ENCODE peak calls at places on chromosomes 4 and X, in four cellular contexts. One of them, this sample, is unnamed.

GRCh38 chrX:30735839-30736238 is 82.6 kb downstream of the GK start:
- DNase-seq in HCT116: peak; percentile 39
- DNase-seq in K562: peak; percentile 44
- DNase-seq in HepG2: peak; percentile 53
- DNase-seq in this sample: peak; percentile 43

GRCh38 chrX:134006484-134007161 is 21.2 kb upstream of the GPC3 start:
- DNase-seq in HCT116: no peak
- DNase-seq in K562: no peak
- DNase-seq in HepG2: peak; percentile 89
- DNase-seq in this sample: no peak

GRCh38 chrX:17559728-17560379 is 177.4 kb upstream of the SCML1 start:
- DNase-seq in HCT116: peak; percentile 42
- DNase-seq in K562: no peak
- DNase-seq in HepG2: no peak
- DNase-seq in this sample: no peak

GRCh38 chr4:23333946-23334878 is 555.6 kb downstream of the PPARGC1A start:
- DNase-seq in HCT116: no peak
- DNase-seq in K562: peak; percentile 16
- DNase-seq in HepG2: no peak
- DNase-seq in this sample: no peak

GRCh38 chrX:139881572-139881971 is 51.3 kb downstream of the ATP11C start:
- DNase-seq in HCT116: no peak
- DNase-seq in K562: no peak
- DNase-seq in HepG2: no peak
- DNase-seq in this sample: no peak

GRCh38 chr4:84931961-84932360 is 34.5 kb downstream of the WDFY3 start:
- DNase-seq in HCT116: no peak
- DNase-seq in K562: no peak
- DNase-seq in HepG2: no peak
- DNase-seq in this sample: no peak

GRCh38 chrX:39714471-39714870 is 383.3 kb downstream of the BCOR start:
- DNase-seq in HCT116: no peak
- DNase-seq in K562: no peak
- DNase-seq in HepG2: no peak
- DNase-seq in this sample: no peak

GRCh38 chr4:174757736-174758135 is 71.3 kb downstream of the GLRA3 start:
- DNase-seq in HCT116: no peak
- DNase-seq in K562: no peak
- DNase-seq in HepG2: no peak
- DNase-seq in this sample: no peak

GRCh38 chrX:136906921-136907510 is 26.5 kb upstream of the RBMX start:
- DNase-seq in HCT116: no peak
- DNase-seq in K562: no peak
- DNase-seq in HepG2: no peak
- DNase-seq in this sample: no peak

GRCh38 chrX:40132751-40133150 is 35.0 kb upstream of the BCOR start:
- DNase-seq in HCT116: peak; percentile 48
- DNase-seq in K562: peak; percentile 76
- DNase-seq in HepG2: no peak
- DNase-seq in this sample: no peak

GRCh38 chrX:21932277-21932996 is 8.1 kb upstream of the SMS start:
- DNase-seq in HCT116: no peak
- DNase-seq in K562: no peak
- DNase-seq in HepG2: peak; percentile 21
- DNase-seq in this sample: peak; percentile 64

GRCh38 chr4:53183754-53184153 is 182.1 kb downstream of the SCFD2 start:
- DNase-seq in HCT116: no peak
- DNase-seq in K562: no peak
- DNase-seq in HepG2: no peak
- DNase-seq in this sample: no peak

GRCh38 chrX:115339441-115340025 is 50.0 kb downstream of the LUZP4 start:
- DNase-seq in HCT116: no peak
- DNase-seq in K562: no peak
- DNase-seq in HepG2: no peak
- DNase-seq in this sample: no peak

GRCh38 chr4:8761824-8762205 is 109.8 kb downstream of the HMX1 start:
- DNase-seq in HCT116: no peak
- DNase-seq in K562: no peak
- DNase-seq in HepG2: no peak
- DNase-seq in this sample: no peak

GRCh38 chrX:53133400-53133799 is 39.5 kb downstream of the KANTR start:
- DNase-seq in HCT116: no peak
- DNase-seq in K562: no peak
- DNase-seq in HepG2: no peak
- DNase-seq in this sample: no peak
- TF ChIP-seq TCF7L2 in HCT116: no peak
- TF ChIP-seq TCF7L2 in K562: no peak
- TF ChIP-seq TCF7L2 in HepG2: no peak
- TF ChIP-seq TCF7L2 in this sample: no peak

DNA sequence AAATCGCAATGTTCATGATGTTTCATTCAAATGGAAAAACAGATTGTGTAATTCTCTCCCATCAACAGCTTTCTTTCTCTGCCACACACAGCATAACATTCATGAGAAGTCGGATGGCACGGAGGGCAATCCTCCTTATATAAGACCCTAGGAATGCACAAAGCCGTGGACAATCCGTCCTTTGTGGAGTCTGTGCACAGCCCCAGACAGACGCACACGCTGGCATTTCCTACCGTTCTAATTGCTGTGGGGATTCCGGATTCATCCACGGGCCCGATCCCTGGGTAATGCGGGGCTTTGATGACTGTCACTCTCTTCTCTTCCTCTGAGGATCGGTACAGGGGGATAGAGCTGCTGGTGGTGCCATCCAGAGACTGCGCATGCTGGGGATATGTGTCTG is 121.9 kb upstream of the PDLIM3 start:
- DNase-seq in HCT116: no peak
- DNase-seq in K562: no peak
- DNase-seq in HepG2: no peak
- DNase-seq in this sample: no peak
- H3K4me3 ChIP-seq in HCT116: no peak overlapping the region
- H3K4me3 ChIP-seq in K562: no peak overlapping the region
- H3K4me3 ChIP-seq in HepG2: no peak overlapping the region
- H3K4me3 ChIP-seq in this sample: no peak overlapping the region

GRCh38 chr4:478373-478772 is 20.6 kb downstream of the ZNF721 start:
- DNase-seq in HCT116: no peak
- DNase-seq in K562: no peak
- DNase-seq in HepG2: no peak
- DNase-seq in this sample: no peak
- TF ChIP-seq TCF7L2 in HCT116: no peak
- TF ChIP-seq TCF7L2 in K562: no peak
- TF ChIP-seq TCF7L2 in HepG2: no peak
- TF ChIP-seq TCF7L2 in this sample: no peak

GRCh38 chrX:49247916-49248811 is 12.9 kb downstream of the CCDC22 start:
- DNase-seq in HCT116: no peak
- DNase-seq in K562: no peak
- DNase-seq in HepG2: no peak
- DNase-seq in this sample: no peak

GRCh38 chrX:49247346-49247745 is 12.1 kb downstream of the CCDC22 start:
- DNase-seq in HCT116: no peak
- DNase-seq in K562: no peak
- DNase-seq in HepG2: no peak
- DNase-seq in this sample: no peak

GRCh38 chrX:49249071-49249470 is 13.8 kb downstream of the CCDC22 start:
- DNase-seq in HCT116: no peak
- DNase-seq in K562: no peak
- DNase-seq in HepG2: no peak
- DNase-seq in this sample: no peak

GRCh38 chrX:49244207-49244606 is 8.9 kb downstream of the CCDC22 start:
- DNase-seq in HCT116: no peak
- DNase-seq in K562: peak; percentile 79
- DNase-seq in HepG2: no peak
- DNase-seq in this sample: no peak

GRCh38 chrX:49246541-49246940 is 11.3 kb downstream of the CCDC22 start:
- DNase-seq in HCT116: no peak
- DNase-seq in K562: no peak
- DNase-seq in HepG2: no peak
- DNase-seq in this sample: no peak
- H3K4me3 ChIP-seq in HCT116: no peak overlapping the region
- H3K4me3 ChIP-seq in K562: no peak overlapping the region
- H3K4me3 ChIP-seq in HepG2: no peak overlapping the region
- H3K4me3 ChIP-seq in this sample: no peak overlapping the region

DNA sequence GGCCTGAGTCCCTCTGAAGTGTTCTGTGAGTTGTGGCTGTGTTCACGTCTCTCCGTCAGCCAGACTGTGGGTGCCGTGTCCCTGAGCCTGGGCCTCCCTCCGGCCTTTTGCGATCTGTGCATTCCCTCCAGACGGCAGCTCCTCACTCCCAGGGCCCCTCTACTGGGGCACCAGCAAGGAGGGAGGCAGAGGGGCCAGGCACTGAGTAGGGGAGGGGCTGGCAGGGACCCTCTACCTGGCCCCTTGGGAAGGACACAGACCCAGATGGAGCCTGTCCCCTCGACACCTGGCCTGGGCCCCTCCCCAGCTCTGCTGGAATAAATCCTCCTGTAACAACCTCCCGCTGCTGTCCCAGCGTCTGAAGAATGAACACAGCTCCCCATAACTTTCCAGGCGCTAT is 110.0 kb upstream of the NKX1-1 start:
- DNase-seq in HCT116: no peak
- DNase-seq in K562: no peak
- DNase-seq in HepG2: no peak
- DNase-seq in this sample: no peak
- TF ChIP-seq TCF7L2 in HCT116: no peak
- TF ChIP-seq TCF7L2 in K562: no peak
- TF ChIP-seq TCF7L2 in HepG2: no peak
- TF ChIP-seq TCF7L2 in this sample: no peak

This sample was measured in Panc1.